ENCODE peak calls at places on chromosomes 4 and X, in nine cellular contexts. One of them, this sample, is unnamed.

GRCh38 chr4:1402516-1403101 is 3.6 kb downstream of the NKX1-1 start:
- DNase-seq in NCI-H1105 treated with DMSO at 0.1 percent for 48 hours: no peak
- DNase-seq in EH: no peak
- DNase-seq in GM12892: peak; percentile 25
- DNase-seq in cardiac muscle cell: no peak
- DNase-seq in M059J: no peak
- DNase-seq in effector CD4-positive, alpha-beta T cell: no peak
- DNase-seq in naive B cell: no peak
- DNase-seq in T-helper 2 cell: no peak
- DNase-seq in this sample: no peak

GRCh38 chr4:165009493-165010227 is 22.1 kb upstream of the TRIM60 start:
- DNase-seq in NCI-H1105 treated with DMSO at 0.1 percent for 48 hours: no peak
- DNase-seq in EH: no peak
- DNase-seq in GM12892: no peak
- DNase-seq in cardiac muscle cell: no peak
- DNase-seq in M059J: peak; percentile 5
- DNase-seq in effector CD4-positive, alpha-beta T cell: no peak
- DNase-seq in naive B cell: no peak
- DNase-seq in T-helper 2 cell: no peak
- DNase-seq in this sample: no peak

GRCh38 chrX:16666541-16666940 is 16.6 kb downstream of the S100G start:
- DNase-seq in NCI-H1105 treated with DMSO at 0.1 percent for 48 hours: no peak
- DNase-seq in EH: peak; percentile 88
- DNase-seq in GM12892: no peak
- DNase-seq in cardiac muscle cell: no peak
- DNase-seq in M059J: peak; percentile 86
- DNase-seq in effector CD4-positive, alpha-beta T cell: no peak
- DNase-seq in naive B cell: no peak
- DNase-seq in T-helper 2 cell: no peak
- DNase-seq in this sample: no peak

GRCh38 chrX:1661048-1661921 is 46.4 kb downstream of the ASMT start:
- DNase-seq in NCI-H1105 treated with DMSO at 0.1 percent for 48 hours: no peak
- DNase-seq in EH: no peak
- DNase-seq in GM12892: peak; percentile 88
- DNase-seq in cardiac muscle cell: no peak
- DNase-seq in M059J: peak; percentile 9
- DNase-seq in effector CD4-positive, alpha-beta T cell: peak; percentile 76
- DNase-seq in naive B cell: no peak
- DNase-seq in T-helper 2 cell: no peak
- DNase-seq in this sample: peak; percentile 33

GRCh38 chrX:79288723-79289122 is 78.4 kb downstream of the ITM2A start:
- DNase-seq in NCI-H1105 treated with DMSO at 0.1 percent for 48 hours: no peak
- DNase-seq in EH: no peak
- DNase-seq in GM12892: no peak
- DNase-seq in cardiac muscle cell: no peak
- DNase-seq in M059J: no peak
- DNase-seq in effector CD4-positive, alpha-beta T cell: no peak
- DNase-seq in naive B cell: no peak
- DNase-seq in T-helper 2 cell: no peak
- DNase-seq in this sample: no peak

GRCh38 chrX:43805579-43805978 is 76.7 kb downstream of the MAOB start:
- DNase-seq in NCI-H1105 treated with DMSO at 0.1 percent for 48 hours: no peak
- DNase-seq in EH: no peak
- DNase-seq in GM12892: no peak
- DNase-seq in cardiac muscle cell: no peak
- DNase-seq in M059J: no peak
- DNase-seq in effector CD4-positive, alpha-beta T cell: no peak
- DNase-seq in naive B cell: no peak
- DNase-seq in T-helper 2 cell: no peak
- DNase-seq in this sample: no peak

GRCh38 chr4:173325007-173325736 is 9.0 kb downstream of the HMGB2 start:
- DNase-seq in NCI-H1105 treated with DMSO at 0.1 percent for 48 hours: no peak
- DNase-seq in EH: no peak
- DNase-seq in GM12892: no peak
- DNase-seq in cardiac muscle cell: no peak
- DNase-seq in M059J: no peak
- DNase-seq in effector CD4-positive, alpha-beta T cell: no peak
- DNase-seq in naive B cell: no peak
- DNase-seq in T-helper 2 cell: no peak
- DNase-seq in this sample: no peak

GRCh38 chr4:41572414-41572986 is 34.5 kb downstream of the LIMCH1 start:
- DNase-seq in NCI-H1105 treated with DMSO at 0.1 percent for 48 hours: no peak
- DNase-seq in EH: peak; percentile 47
- DNase-seq in GM12892: no peak
- DNase-seq in cardiac muscle cell: no peak
- DNase-seq in M059J: peak; percentile 22
- DNase-seq in effector CD4-positive, alpha-beta T cell: no peak
- DNase-seq in naive B cell: no peak
- DNase-seq in T-helper 2 cell: no peak
- DNase-seq in this sample: no peak

GRCh38 chrX:46258356-46258755 is 286.9 kb downstream of the ZNF674 start:
- DNase-seq in NCI-H1105 treated with DMSO at 0.1 percent for 48 hours: no peak
- DNase-seq in EH: peak; percentile 51
- DNase-seq in GM12892: no peak
- DNase-seq in cardiac muscle cell: no peak
- DNase-seq in M059J: peak; percentile 72
- DNase-seq in effector CD4-positive, alpha-beta T cell: no peak
- DNase-seq in naive B cell: no peak
- DNase-seq in T-helper 2 cell: no peak
- DNase-seq in this sample: no peak

GRCh38 chr4:151753056-151753455 is 7.8 kb downstream of the GATB start:
- DNase-seq in NCI-H1105 treated with DMSO at 0.1 percent for 48 hours: no peak
- DNase-seq in EH: peak; percentile 21
- DNase-seq in GM12892: no peak
- DNase-seq in cardiac muscle cell: peak; percentile 1
- DNase-seq in M059J: peak; percentile 61
- DNase-seq in effector CD4-positive, alpha-beta T cell: no peak
- DNase-seq in naive B cell: no peak
- DNase-seq in T-helper 2 cell: no peak
- DNase-seq in this sample: no peak

GRCh38 chr4:141078871-141079270 is 54.4 kb downstream of the RNF150 start:
- DNase-seq in NCI-H1105 treated with DMSO at 0.1 percent for 48 hours: no peak
- DNase-seq in EH: peak; percentile 43
- DNase-seq in GM12892: no peak
- DNase-seq in cardiac muscle cell: peak; percentile 22
- DNase-seq in M059J: no peak
- DNase-seq in effector CD4-positive, alpha-beta T cell: no peak
- DNase-seq in naive B cell: no peak
- DNase-seq in T-helper 2 cell: no peak
- DNase-seq in this sample: no peak

GRCh38 chr4:162707962-162708361 is 458.7 kb downstream of the NAF1 start:
- DNase-seq in NCI-H1105 treated with DMSO at 0.1 percent for 48 hours: no peak
- DNase-seq in EH: no peak
- DNase-seq in GM12892: no peak
- DNase-seq in cardiac muscle cell: no peak
- DNase-seq in M059J: no peak
- DNase-seq in effector CD4-positive, alpha-beta T cell: no peak
- DNase-seq in naive B cell: no peak
- DNase-seq in T-helper 2 cell: no peak
- DNase-seq in this sample: no peak

GRCh38 chrX:68146054-68146453 is 287.2 kb downstream of the OPHN1 start:
- DNase-seq in NCI-H1105 treated with DMSO at 0.1 percent for 48 hours: peak; percentile 0
- DNase-seq in EH: peak; percentile 60
- DNase-seq in GM12892: no peak
- DNase-seq in cardiac muscle cell: peak; percentile 67
- DNase-seq in M059J: peak; percentile 58
- DNase-seq in effector CD4-positive, alpha-beta T cell: no peak
- DNase-seq in naive B cell: no peak
- DNase-seq in T-helper 2 cell: no peak
- DNase-seq in this sample: no peak

GRCh38 chrX:102697506-102697905 is 14.7 kb upstream of the GPRASP2 start:
- DNase-seq in NCI-H1105 treated with DMSO at 0.1 percent for 48 hours: no peak
- DNase-seq in EH: peak; percentile 46
- DNase-seq in GM12892: no peak
- DNase-seq in cardiac muscle cell: peak; percentile 62
- DNase-seq in M059J: peak; percentile 3
- DNase-seq in effector CD4-positive, alpha-beta T cell: no peak
- DNase-seq in naive B cell: no peak
- DNase-seq in T-helper 2 cell: no peak
- DNase-seq in this sample: no peak

GRCh38 chrX:120517936-120518335 is 42.8 kb downstream of the CUL4B start:
- DNase-seq in NCI-H1105 treated with DMSO at 0.1 percent for 48 hours: no peak
- DNase-seq in EH: peak; percentile 72
- DNase-seq in GM12892: no peak
- DNase-seq in cardiac muscle cell: peak; percentile 52
- DNase-seq in M059J: peak; percentile 63
- DNase-seq in effector CD4-positive, alpha-beta T cell: no peak
- DNase-seq in naive B cell: no peak
- DNase-seq in T-helper 2 cell: no peak
- DNase-seq in this sample: no peak

GRCh38 chrX:29257516-29257915 is 670.3 kb downstream of the IL1RAPL1 start:
- DNase-seq in NCI-H1105 treated with DMSO at 0.1 percent for 48 hours: no peak
- DNase-seq in EH: peak; percentile 47
- DNase-seq in GM12892: no peak
- DNase-seq in cardiac muscle cell: peak; percentile 70
- DNase-seq in M059J: peak; percentile 14
- DNase-seq in effector CD4-positive, alpha-beta T cell: no peak
- DNase-seq in naive B cell: no peak
- DNase-seq in T-helper 2 cell: no peak
- DNase-seq in this sample: no peak

GRCh38 chr4:95764961-95765360 is 74.9 kb upstream of the PDHA2 start:
- DNase-seq in NCI-H1105 treated with DMSO at 0.1 percent for 48 hours: no peak
- DNase-seq in EH: no peak
- DNase-seq in GM12892: no peak
- DNase-seq in cardiac muscle cell: no peak
- DNase-seq in M059J: no peak
- DNase-seq in effector CD4-positive, alpha-beta T cell: no peak
- DNase-seq in naive B cell: no peak
- DNase-seq in T-helper 2 cell: no peak
- DNase-seq in this sample: no peak

This sample was measured in esophagus squamous epithelium.